ENCODE peak calls at places on chromosome 1, in eight cellular contexts. V is T-helper 2 cell; Q is HCEC 1CT; J is T-cell; X is activated gamma-delta T cell; G is SW 1271; N is body of pancreas; U is stimulated activated CD4-positive, alpha-beta T cell treated with anti-CD3 and anti-CD28 coated beads, Interleukin-1b, Interleukin-23, amount 100 ng/mL, for 24 hours. B is an unnamed sample.
A peak's percentile ranks its signal among the peaks of the same experiment; 100 is the strongest.

GRCh38 chr1:40390857-40391256 is 17.3 kb downstream of the SMAP2 start:
- DNase-seq in V (no peak), Q (no peak), J (no peak), X (no peak), G (no peak), N (no peak), U (no peak), B (no peak)

GRCh38 chr1:64975740-64976139 is 9.4 kb upstream of the JAK1 start:
- DNase-seq in V (no peak), Q (no peak), J (no peak), X (no peak), G (no peak), N (no peak), U (no peak), B (no peak)

GRCh38 chr1:6805004-6805416 is 19.8 kb downstream of the CAMTA1 start:
- DNase-seq in V (peak; percentile 10), Q (peak; percentile 19), J (no peak), X (no peak), G (no peak), N (no peak), U (no peak), B (no peak)

GRCh38 chr1:231161711-231162299 is at the start of gene TRIM67:
- DNase-seq in V (no peak), Q (no peak), J (no peak), X (no peak), G (no peak), N (peak; percentile 28), U (no peak), B (peak; percentile 27)

GRCh38 chr1:199124351-199124750 is 485.5 kb downstream of the PTPRC start:
- DNase-seq in V (no peak), Q (peak; percentile 38), J (no peak), X (no peak), G (no peak), N (no peak), U (no peak), B (no peak)

GRCh38 chr1:226111109-226111864 is 48.8 kb downstream of the H3-3A start:
- DNase-seq in V (no peak), Q (no peak), J (no peak), X (no peak), G (no peak), N (no peak), U (no peak), B (no peak)

GRCh38 chr1:42210421-42211133 is 46.0 kb upstream of the GUCA2A start:
- DNase-seq in V (no peak), Q (peak; percentile 64), J (no peak), X (no peak), G (no peak), N (no peak), U (no peak), B (no peak)

GRCh38 chr1:168932539-168932938 is 174.0 kb upstream of the ATP1B1 start:
- DNase-seq in V (no peak), Q (peak; percentile 61), J (no peak), X (no peak), G (no peak), N (no peak), U (no peak), B (no peak)

GRCh38 chr1:43446881-43447835 is 6.6 kb downstream of the HYI start:
- DNase-seq in V (no peak), Q (no peak), J (no peak), X (no peak), G (no peak), N (no peak), U (no peak), B (no peak)

GRCh38 chr1:20008391-20008841 is 29.0 kb upstream of the PLA2G2A start:
- DNase-seq in V (no peak), Q (no peak), J (no peak), X (no peak), G (no peak), N (peak; percentile 80), U (no peak), B (no peak)

GRCh38 chr1:116574581-116575291 is 3.9 kb upstream of the CD58 start:
- DNase-seq in V (peak; percentile 70), Q (peak; percentile 59), J (peak; percentile 25), X (no peak), G (peak; percentile 5), N (peak; percentile 74), U (peak; percentile 41), B (peak; percentile 43)

GRCh38 chr1:175830500-175830899 is 87.1 kb upstream of the TNR start:
- DNase-seq in V (no peak), Q (no peak), J (no peak), X (no peak), G (no peak), N (no peak), U (no peak), B (no peak)

GRCh38 chr1:41641483-41641829 is 157.0 kb upstream of the EDN2 start:
- DNase-seq in V (no peak), Q (no peak), J (no peak), X (no peak), G (no peak), N (no peak), U (no peak), B (no peak)

GRCh38 chr1:88302843-88303486 is 381.1 kb upstream of the PKN2 start:
- DNase-seq in V (peak; percentile 2), Q (no peak), J (no peak), X (no peak), G (no peak), N (peak; percentile 47), U (no peak), B (no peak)

GRCh38 chr1:203127672-203128611 is at the start of gene ADORA1:
- DNase-seq in V (no peak), Q (peak; percentile 36), J (no peak), X (no peak), G (no peak), N (peak; percentile 78), U (no peak), B (no peak)

GRCh38 chr1:164588388-164589341 is 29.7 kb downstream of the PBX1 start:
- DNase-seq in V (no peak), Q (peak; percentile 55), J (no peak), X (no peak), G (no peak), N (peak; percentile 41), U (no peak), B (no peak)

GRCh38 chr1:5617179-5618015 is 374.8 kb downstream of the NPHP4 start:
- DNase-seq in V (no peak), Q (no peak), J (no peak), X (no peak), G (no peak), N (no peak), U (no peak), B (no peak)

GRCh38 chr1:36115931-36116330 is 9.1 kb downstream of the COL8A2 start:
- DNase-seq in V (no peak), Q (no peak), J (no peak), X (no peak), G (no peak), N (no peak), U (no peak), B (no peak)

GRCh38 chr1:47189844-47190562 is at the start of gene PDZK1IP1:
- DNase-seq in V (no peak), Q (peak; percentile 34), J (no peak), X (no peak), G (no peak), N (peak; percentile 94), U (no peak), B (no peak)

GRCh38 chr1:201399352-201400126 is 415 bp upstream of the LAD1 start:
- DNase-seq in V (no peak), Q (no peak), J (no peak), X (no peak), G (no peak), N (peak; percentile 91), U (no peak), B (no peak)

GRCh38 chr1:220370041-220370700 is 97.9 kb upstream of the RAB3GAP2 start:
- DNase-seq in V (no peak), Q (peak; percentile 87), J (no peak), X (no peak), G (no peak), N (peak; percentile 3), U (no peak), B (no peak)

GRCh38 chr1:20700636-20701215 is 17.1 kb downstream of the KIF17 start:
- DNase-seq in V (no peak), Q (no peak), J (no peak), X (no peak), G (no peak), N (no peak), U (no peak), B (no peak)

GRCh38 chr1:228032041-228032440 is 25.2 kb downstream of the WNT3A start:
- DNase-seq in V (no peak), Q (no peak), J (no peak), X (no peak), G (no peak), N (no peak), U (no peak), B (no peak)

GRCh38 chr1:204558467-204558866 is 42.3 kb downstream of the MDM4 start:
- DNase-seq in V (no peak), Q (no peak), J (no peak), X (no peak), G (no peak), N (no peak), U (no peak), B (no peak)

GRCh38 chr1:51237714-51238403 is 1.8 kb downstream of the RNF11 start:
- DNase-seq in V (no peak), Q (peak; percentile 53), J (no peak), X (no peak), G (no peak), N (no peak), U (no peak), B (no peak)

GRCh38 chr1:37070126-37070525 is 35.8 kb upstream of the GRIK3 start:
- DNase-seq in V (no peak), Q (no peak), J (no peak), X (no peak), G (no peak), N (no peak), U (no peak), B (no peak)

GRCh38 chr1:43509007-43509739 is 21.5 kb upstream of the PTPRF start:
- DNase-seq in V (peak; percentile 9), Q (no peak), J (no peak), X (no peak), G (no peak), N (no peak), U (no peak), B (no peak)